ENCODE peak calls at places on chromosome 13, in ten cellular contexts. S is Caco-2, R is SK-N-SH, I is mucosa of descending colon, U is psoas muscle, G is H1, F is hepatocyte, Z is cardiac muscle cell, B is neural progenitor cell, N is fibroblast of lung. W is an unnamed sample.

GRCh38 chr13:113653264-113654174 is 4.5 kb downstream of the ATP4B start:
- DNase-seq in S (peak; percentile 22), R (peak; percentile 61), I (no peak), U (peak; percentile 50), G (no peak), F (no peak), Z (no peak), B (no peak), N (no peak), W (no peak)

GRCh38 chr13:39684531-39685137 is 29.2 kb downstream of the COG6 start:
- DNase-seq in S (no peak), R (peak; percentile 23), I (no peak), U (no peak), G (no peak), F (peak; percentile 69), Z (peak; percentile 62), B (peak; percentile 64), N (peak; percentile 56), W (no peak)

GRCh38 chr13:30196025-30196424 is 111.3 kb downstream of the KATNAL1 start:
- DNase-seq in S (no peak), R (peak; percentile 77), I (no peak), U (no peak), G (peak; percentile 5), F (no peak), Z (peak; percentile 33), B (peak; percentile 65), N (peak; percentile 72), W (no peak)

GRCh38 chr13:75762066-75762937 is 126.2 kb downstream of the LMO7 start:
- DNase-seq in S (no peak), R (no peak), I (peak; percentile 49), U (no peak), G (no peak), F (peak; percentile 50), Z (no peak), B (no peak), N (no peak), W (no peak)

GRCh38 chr13:30142502-30143211 is 164.7 kb downstream of the KATNAL1 start:
- DNase-seq in S (peak; percentile 84), R (peak; percentile 75), I (peak; percentile 23), U (peak; percentile 60), G (no peak), F (peak; percentile 78), Z (no peak), B (no peak), N (peak; percentile 98), W (no peak)

GRCh38 chr13:41294914-41295313 is 16.2 kb upstream of the NAA16 start:
- DNase-seq in S (no peak), R (no peak), I (no peak), U (no peak), G (no peak), F (no peak), Z (no peak), B (no peak), N (no peak), W (no peak)

GRCh38 chr13:30038884-30039283 is 188.5 kb upstream of the UBL3 start:
- DNase-seq in S (no peak), R (no peak), I (no peak), U (no peak), G (no peak), F (no peak), Z (no peak), B (peak; percentile 10), N (peak; percentile 62), W (no peak)

GRCh38 chr13:79196366-79196765 is 209.7 kb downstream of the RBM26 start:
- DNase-seq in S (no peak), R (no peak), I (no peak), U (no peak), G (no peak), F (no peak), Z (no peak), B (no peak), N (no peak), W (no peak)

GRCh38 chr13:59211636-59212035 is 952.1 kb downstream of the DIAPH3 start:
- DNase-seq in S (peak; percentile 57), R (no peak), I (no peak), U (no peak), G (no peak), F (no peak), Z (no peak), B (peak; percentile 23), N (no peak), W (no peak)

GRCh38 chr13:69903081-69903480 is 204.5 kb upstream of the ATXN8OS start:
- DNase-seq in S (no peak), R (no peak), I (no peak), U (no peak), G (no peak), F (no peak), Z (no peak), B (no peak), N (peak; percentile 42), W (no peak)

GRCh38 chr13:44967656-44968451 is 21.4 kb downstream of the NUFIP1 start:
- DNase-seq in S (no peak), R (no peak), I (no peak), U (no peak), G (no peak), F (peak; percentile 33), Z (no peak), B (no peak), N (peak; percentile 39), W (no peak)

GRCh38 chr13:23848639-23849282 is 40.4 kb downstream of the MIPEP start:
- DNase-seq in S (no peak), R (no peak), I (no peak), U (no peak), G (no peak), F (no peak), Z (no peak), B (no peak), N (no peak), W (no peak)

GRCh38 chr13:23848019-23848418 is 41.2 kb downstream of the MIPEP start:
- DNase-seq in S (no peak), R (peak; percentile 45), I (no peak), U (no peak), G (no peak), F (no peak), Z (no peak), B (no peak), N (no peak), W (no peak)

GRCh38 chr13:23851106-23851505 is 38.1 kb downstream of the MIPEP start:
- DNase-seq in S (no peak), R (no peak), I (no peak), U (no peak), G (no peak), F (no peak), Z (no peak), B (no peak), N (peak; percentile 42), W (no peak)

GRCh38 chr13:23849670-23850069 is 39.5 kb downstream of the MIPEP start:
- DNase-seq in S (no peak), R (no peak), I (no peak), U (no peak), G (no peak), F (no peak), Z (no peak), B (no peak), N (no peak), W (no peak)

DNA sequence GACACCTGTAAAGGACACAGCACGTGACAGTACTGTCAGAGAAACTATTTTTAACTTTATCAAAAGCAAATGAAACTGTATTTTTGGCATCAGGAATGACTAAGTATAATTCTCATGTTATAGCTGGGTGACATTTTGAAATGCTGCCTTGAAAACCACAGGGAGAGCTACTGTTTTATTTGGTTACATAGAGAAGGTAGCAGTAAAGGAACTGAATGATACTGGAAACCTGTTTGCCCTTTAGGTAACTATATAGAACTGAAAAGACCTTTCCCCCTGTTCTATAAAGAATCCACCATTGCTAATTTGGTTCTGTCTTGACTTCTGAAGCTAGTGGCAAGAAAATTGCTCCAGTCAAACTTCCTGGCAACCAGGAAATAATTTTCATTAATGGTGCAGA is 39.1 kb downstream of the MIPEP start:
- DNase-seq in S (no peak), R (no peak), I (no peak), U (no peak), G (no peak), F (no peak), Z (no peak), B (no peak), N (no peak), W (no peak)
- H3K4me1 ChIP-seq in S (peaks cover 15% of the 10 kb centered on the region), R (peaks cover 17% of the 10 kb centered on the region), I (no peaks in the 10 kb centered on the region), U (no peaks in the 10 kb centered on the region), G (no peaks in the 10 kb centered on the region), F (peaks cover 4% of the 10 kb centered on the region), Z (no peaks in the 10 kb centered on the region), B (peaks cover 8% of the 10 kb centered on the region), N (no peaks in the 10 kb centered on the region), W (peaks cover 15% of the 10 kb centered on the region)

GRCh38 chr13:47592256-47592655 is 408.8 kb downstream of the SUCLA2 start:
- DNase-seq in S (no peak), R (no peak), I (no peak), U (no peak), G (no peak), F (no peak), Z (no peak), B (no peak), N (no peak), W (no peak)

GRCh38 chr13:47598340-47598911 is 402.6 kb downstream of the SUCLA2 start:
- DNase-seq in S (no peak), R (peak; percentile 7), I (no peak), U (no peak), G (no peak), F (no peak), Z (no peak), B (no peak), N (peak; percentile 12), W (no peak)

GRCh38 chr13:47594833-47595232 is 406.2 kb downstream of the SUCLA2 start:
- DNase-seq in S (peak; percentile 47), R (no peak), I (no peak), U (no peak), G (peak; percentile 2), F (no peak), Z (no peak), B (peak; percentile 23), N (no peak), W (no peak)
- TF ChIP-seq CTCF in S (peak; percentile 14), R (peak; percentile 18), I (no peak), U (no peak), G (peak; percentile 57), F (no peak), Z (no peak), B (peak; percentile 31), N (peak; percentile 26), W (no peak)

GRCh38 chr13:74066937-74067336 is 67.3 kb downstream of the KLF12 start:
- DNase-seq in S (no peak), R (no peak), I (no peak), U (no peak), G (no peak), F (no peak), Z (no peak), B (no peak), N (peak; percentile 46), W (no peak)
- H3K4me1 ChIP-seq in S (no peaks in the 10 kb centered on the region), R (peaks cover 10% of the 10 kb centered on the region), I (no peaks in the 10 kb centered on the region), U (peaks cover 28% of the 10 kb centered on the region), G (no peaks in the 10 kb centered on the region), F (peaks cover 4% of the 10 kb centered on the region), Z (peaks cover 19% of the 10 kb centered on the region), B (no peaks in the 10 kb centered on the region), N (peaks cover 5% of the 10 kb centered on the region), W (peaks cover 18% of the 10 kb centered on the region)

DNA sequence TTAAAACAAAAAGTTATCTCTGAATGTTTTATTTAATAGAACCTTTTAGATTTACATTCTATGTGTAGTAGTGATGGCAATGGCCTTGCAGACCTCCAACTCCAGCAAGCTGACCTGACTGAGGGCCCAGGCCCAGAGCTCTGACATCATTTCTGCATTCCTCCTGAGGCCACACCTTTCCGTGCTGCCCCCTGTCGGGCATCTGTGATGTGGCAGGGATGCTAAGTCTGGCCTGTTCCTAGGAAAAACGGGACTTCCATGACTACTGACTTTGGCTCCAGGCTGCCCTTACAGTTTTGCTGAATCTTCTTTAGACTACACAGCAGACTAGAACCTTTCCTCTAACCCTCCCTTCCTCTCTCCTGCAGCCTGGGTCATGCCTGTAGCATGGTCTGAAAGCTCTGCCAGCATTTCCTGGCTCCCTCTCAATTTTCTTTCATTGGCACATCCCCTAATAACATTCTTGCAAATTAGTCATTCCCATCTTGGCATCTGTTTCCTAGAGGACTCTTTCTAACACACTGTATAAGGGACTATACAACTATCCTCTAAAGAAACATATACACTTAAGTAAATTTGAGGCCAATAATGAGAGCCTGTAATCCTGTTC is 249.0 kb downstream of the GPC5 start:
- DNase-seq in S (peak; percentile 42), R (peak; percentile 20), I (peak; percentile 28), U (no peak), G (peak; percentile 41), F (peak; percentile 13), Z (no peak), B (peak; percentile 60), N (peak; percentile 53), W (no peak)
- TF ChIP-seq CTCF in S (peak; percentile 56), R (peak; percentile 69), I (no peak), U (no peak), G (peak; percentile 91), F (peak; percentile 44), Z (peak; percentile 46), B (peak; percentile 78), N (peak; percentile 50), W (no peak)